ENCODE peak calls at places on chromosome 20, in four cellular contexts. Q is AG04449; G is CD8-positive, alpha-beta T cell; I is BJ. N is an unnamed sample.

GRCh38 chr20:56409946-56410345 is 2.1 kb upstream of the CASS4 start:
- DNase-seq in I (no peak), Q (no peak), G (no peak), N (no peak)

GRCh38 chr20:19887566-19888268 is 129.4 kb upstream of the NAA20 start:
- DNase-seq in G (no peak), Q (no peak), I (no peak), N (no peak)

GRCh38 chr20:56663660-56664059 is 34.6 kb downstream of the TFAP2C start:
- DNase-seq in I (no peak), Q (no peak), G (no peak), N (no peak)

GRCh38 chr20:17558154-17558940 is 11.5 kb upstream of the DSTN start:
- DNase-seq in I (peak; percentile 87), G (no peak), Q (no peak), N (no peak)

GRCh38 chr20:47784599-47785320 is 521 bp downstream of the SULF2 start:
- DNase-seq in Q (no peak), I (no peak), G (no peak), N (no peak)

GRCh38 chr20:2814076-2814475 is 711 bp upstream of the C20orf141 start:
- DNase-seq in I (no peak), Q (no peak), G (no peak), N (no peak)

GRCh38 chr20:47223896-47224295 is 132.6 kb downstream of the ZMYND8 start:
- DNase-seq in Q (no peak), G (no peak), I (no peak), N (no peak)

GRCh38 chr20:50578778-50579165 is 68.6 kb downstream of the PTPN1 start:
- DNase-seq in Q (no peak), I (no peak), G (no peak), N (no peak)

GRCh38 chr20:49937023-49937929 is 1.1 kb downstream of the RNF114 start:
- DNase-seq in G (no peak), I (no peak), Q (no peak), N (no peak)

GRCh38 chr20:53579266-53579580 is 14.4 kb downstream of the ZNF217 start:
- DNase-seq in Q (no peak), I (no peak), G (no peak), N (no peak)

GRCh38 chr20:53576586-53577318 is 16.9 kb downstream of the ZNF217 start:
- DNase-seq in I (no peak), Q (no peak), G (no peak), N (no peak)

GRCh38 chr20:53580376-53581111 is 13.1 kb downstream of the ZNF217 start:
- DNase-seq in G (no peak), I (no peak), Q (no peak), N (no peak)

GRCh38 chr20:53579581-53580375 is 13.9 kb downstream of the ZNF217 start:
- DNase-seq in Q (no peak), I (no peak), G (no peak), N (peak; percentile 25)

DNA sequence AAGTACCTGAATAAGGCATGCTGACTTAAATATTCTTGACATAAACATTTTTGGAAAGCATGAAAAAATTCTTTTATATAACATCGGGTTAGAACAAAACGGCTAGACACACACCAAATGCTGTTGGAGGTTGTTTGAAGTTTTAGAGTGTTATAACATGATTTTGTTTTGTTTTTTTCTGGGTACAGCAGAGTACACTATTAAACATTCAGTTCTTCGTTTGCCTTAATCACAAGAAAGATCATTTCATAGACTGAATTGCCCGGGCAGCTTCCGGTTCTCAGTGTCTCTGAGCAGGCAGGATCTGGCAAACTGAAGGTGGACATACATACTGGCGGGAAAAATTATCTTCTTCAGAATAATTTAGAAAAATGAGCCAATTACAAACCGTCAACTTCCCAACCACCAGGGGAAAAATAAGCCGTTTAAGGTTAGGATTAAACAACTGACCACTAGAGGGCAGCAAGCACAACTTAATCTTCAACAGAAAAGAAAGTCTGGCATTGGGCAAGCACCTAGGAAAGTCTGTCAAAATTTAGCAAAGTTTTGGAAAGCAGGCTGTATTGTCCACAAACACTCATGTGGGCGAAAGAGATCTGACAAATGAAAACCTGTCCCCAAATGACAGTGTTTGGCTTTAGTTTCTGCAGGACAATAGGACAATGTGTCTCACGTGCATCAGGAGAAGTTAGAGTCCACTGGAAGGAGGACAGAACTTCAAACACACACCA is 15.0 kb downstream of the ZNF217 start:
- DNase-seq in G (peak; percentile 47), I (peak; percentile 48), Q (peak; percentile 52), N (peak; percentile 51)
- H3K4me3 ChIP-seq in G (peak overlapping the region; percentile 50), I (peak overlapping the region; percentile 15), Q (no peak overlapping the region), N (no peak overlapping the region)

GRCh38 chr20:51750770-51751388 is 17.3 kb downstream of the ATP9A start:
- DNase-seq in Q (no peak), G (no peak), I (no peak), N (no peak)
- H3K4me3 ChIP-seq in Q (no peak overlapping the region), G (no peak overlapping the region), I (no peak overlapping the region), N (no peak overlapping the region)

DNA sequence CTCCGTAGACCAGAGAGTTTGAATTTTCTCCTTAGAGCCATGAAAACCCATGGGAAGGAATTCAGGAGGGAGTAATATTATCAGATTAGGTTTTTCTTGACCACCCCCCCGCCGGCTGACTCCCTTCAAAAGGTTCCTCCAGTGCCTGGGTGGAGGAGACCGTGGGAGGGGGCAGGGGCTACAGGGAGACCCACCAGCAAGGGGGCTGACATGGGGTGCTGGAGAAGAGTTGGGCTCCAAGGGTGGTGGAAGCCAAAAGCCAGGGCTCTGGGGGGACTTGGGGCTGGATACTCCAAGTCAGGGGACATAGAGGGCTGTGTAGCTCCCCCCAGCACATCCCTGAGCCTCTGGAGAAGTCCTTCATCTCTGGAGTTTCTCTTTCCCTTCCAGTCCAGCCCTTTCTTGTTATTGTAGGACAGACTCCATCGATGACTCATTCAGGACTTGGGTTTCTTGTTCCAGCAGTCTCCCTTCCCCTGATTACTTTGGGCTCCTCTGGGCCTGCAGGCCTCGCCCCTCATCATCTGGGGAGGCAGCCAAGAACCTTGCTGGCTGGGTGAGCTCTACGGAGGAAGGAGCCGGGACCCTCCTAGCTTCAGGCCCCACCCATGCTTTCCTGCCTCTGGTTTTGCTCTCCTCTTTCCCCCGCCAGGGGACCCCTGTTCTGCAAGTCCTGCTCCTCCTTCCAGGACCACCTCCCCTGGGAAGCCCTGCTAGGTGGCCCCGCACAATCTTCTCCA is 10.5 kb upstream of the KIAA1755 start:
- DNase-seq in G (no peak), I (peak; percentile 85), Q (peak; percentile 92), N (peak; percentile 95)
- H3K4me3 ChIP-seq in G (no peak overlapping the region), I (no peak overlapping the region), Q (no peak overlapping the region), N (no peak overlapping the region)

DNA sequence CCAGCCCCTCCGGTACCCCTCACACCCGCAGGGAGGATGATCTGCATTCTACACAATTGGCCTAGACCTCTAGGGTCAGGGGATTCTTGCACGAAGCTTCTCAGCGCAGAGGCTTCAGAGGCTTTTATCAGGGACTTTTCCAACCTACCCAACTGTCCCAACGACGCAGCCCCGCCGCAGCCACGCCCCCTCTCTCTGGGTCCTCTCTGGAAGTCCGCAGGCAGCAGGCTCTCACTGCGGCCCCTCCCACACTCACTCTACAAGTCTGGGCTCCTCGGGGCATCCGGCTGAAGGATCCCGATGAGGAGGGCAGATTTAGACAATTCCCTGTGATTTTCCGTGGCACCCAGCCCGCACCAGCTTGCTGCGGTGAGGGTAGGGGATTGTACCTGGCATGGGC is 227.7 kb upstream of the RNF24 start:
- DNase-seq in G (no peak), Q (no peak), I (no peak), N (no peak)
- H3K4me3 ChIP-seq in G (no peak overlapping the region), Q (no peak overlapping the region), I (no peak overlapping the region), N (no peak overlapping the region)

GRCh38 chr20:61253640-61254511 is 1.8 kb downstream of the CDH4 start:
- DNase-seq in I (no peak), G (no peak), Q (no peak), N (no peak)
- H3K4me3 ChIP-seq in I (peak overlapping the region; percentile 50), G (no peak overlapping the region), Q (peak overlapping the region; percentile 53), N (peak overlapping the region; percentile 64)

N was measured in skeletal muscle cell.